ENCODE peak calls at places on chromosome 6, in seven cellular contexts. S, M, Z, W, H, L and B are unnamed samples.

GRCh38 chr6:65922049-65922448 is 215.0 kb upstream of the EYS start:
- DNase-seq in S (no peak), M (no peak), Z (no peak), W (no peak), H (no peak), L (no peak), B (no peak)

GRCh38 chr6:139587469-139587868 is 213.0 kb upstream of the CITED2 start:
- DNase-seq in S (no peak), M (no peak), Z (no peak), W (no peak), H (peak; percentile 91), L (no peak), B (peak; percentile 22)

GRCh38 chr6:70666726-70667125 is 957 bp upstream of the SMAP1 start:
- DNase-seq in S (no peak), M (no peak), Z (no peak), W (no peak), H (no peak), L (no peak), B (no peak)

GRCh38 chr6:26029857-26030653 is 57.2 kb upstream of the HFE start:
- DNase-seq in S (no peak), M (no peak), Z (no peak), W (no peak), H (no peak), L (no peak), B (no peak)

GRCh38 chr6:4820704-4821276 is 44.6 kb downstream of the CDYL start:
- DNase-seq in S (no peak), M (no peak), Z (no peak), W (no peak), H (no peak), L (no peak), B (no peak)

GRCh38 chr6:27281105-27281539 is 31.0 kb downstream of the POM121L2 start:
- DNase-seq in S (no peak), M (no peak), Z (no peak), W (no peak), H (no peak), L (no peak), B (no peak)

GRCh38 chr6:24799541-24799915 is 811 bp upstream of the ARMH2 start:
- DNase-seq in S (no peak), M (no peak), Z (no peak), W (no peak), H (no peak), L (no peak), B (no peak)

GRCh38 chr6:168160506-168161370 is 81.7 kb upstream of the FRMD1 start:
- DNase-seq in S (no peak), M (no peak), Z (no peak), W (no peak), H (no peak), L (no peak), B (no peak)

GRCh38 chr6:146990284-146990683 is 213.9 kb upstream of the STXBP5 start:
- DNase-seq in S (no peak), M (no peak), Z (no peak), W (no peak), H (no peak), L (no peak), B (no peak)

GRCh38 chr6:87333591-87334181 is 4.6 kb upstream of the GJB7 start:
- DNase-seq in S (no peak), M (no peak), Z (no peak), W (no peak), H (no peak), L (no peak), B (no peak)

GRCh38 chr6:134152767-134153485 is 100.5 kb upstream of the SLC2A12 start:
- DNase-seq in S (no peak), M (no peak), Z (no peak), W (no peak), H (no peak), L (no peak), B (no peak)

GRCh38 chr6:9487128-9487527 is 927.7 kb downstream of the TFAP2A start:
- DNase-seq in S (no peak), M (no peak), Z (no peak), W (no peak), H (no peak), L (no peak), B (no peak)

GRCh38 chr6:84428300-84428907 is 201.0 kb upstream of the CEP162 start:
- DNase-seq in S (no peak), M (peak; percentile 23), Z (peak; percentile 71), W (no peak), H (peak; percentile 4), L (peak; percentile 11), B (peak; percentile 54)

GRCh38 chr6:100335999-100336398 is 128.7 kb downstream of the SIM1 start:
- DNase-seq in S (no peak), M (no peak), Z (no peak), W (no peak), H (no peak), L (no peak), B (no peak)

GRCh38 chr6:82783587-82784253 is 281.9 kb downstream of the UBE3D start:
- DNase-seq in S (no peak), M (no peak), Z (no peak), W (no peak), H (no peak), L (no peak), B (no peak)

GRCh38 chr6:125789576-125790402 is 971 bp upstream of the NCOA7 start:
- DNase-seq in S (no peak), M (peak; percentile 57), Z (peak; percentile 61), W (peak; percentile 17), H (no peak), L (peak; percentile 48), B (no peak)

GRCh38 chr6:42452171-42453026 is 673 bp upstream of the TRERF1 start:
- DNase-seq in S (no peak), M (peak; percentile 70), Z (peak; percentile 78), W (peak; percentile 38), H (no peak), L (peak; percentile 42), B (no peak)

GRCh38 chr6:145091827-145092164 is 643.5 kb downstream of the EPM2A start:
- DNase-seq in S (no peak), M (no peak), Z (no peak), W (no peak), H (no peak), L (no peak), B (no peak)

GRCh38 chr6:17867880-17868279 is 119.6 kb downstream of the KIF13A start:
- DNase-seq in S (no peak), M (no peak), Z (no peak), W (no peak), H (no peak), L (no peak), B (no peak)

GRCh38 chr6:158354509-158354877 is 42.2 kb downstream of the TULP4 start:
- DNase-seq in S (no peak), M (no peak), Z (no peak), W (no peak), H (no peak), L (no peak), B (no peak)

GRCh38 chr6:60754879-60755278 is 1531.1 kb downstream of the KHDRBS2 start:
- DNase-seq in S (no peak), M (no peak), Z (no peak), W (no peak), H (no peak), L (no peak), B (no peak)

GRCh38 chr6:2351807-2352431 is 106.5 kb upstream of the GMDS start:
- DNase-seq in S (no peak), M (no peak), Z (no peak), W (no peak), H (peak; percentile 49), L (no peak), B (no peak)

GRCh38 chr6:159250633-159251032 is 81.4 kb downstream of the FNDC1 start:
- DNase-seq in S (no peak), M (no peak), Z (no peak), W (no peak), H (no peak), L (no peak), B (no peak)

GRCh38 chr6:312704-313485 is 20.6 kb downstream of the DUSP22 start:
- DNase-seq in S (no peak), M (no peak), Z (no peak), W (no peak), H (no peak), L (no peak), B (no peak)

GRCh38 chr6:130965657-130966056 is 97.4 kb downstream of the EPB41L2 start:
- DNase-seq in S (no peak), M (no peak), Z (no peak), W (no peak), H (no peak), L (no peak), B (no peak)

GRCh38 chr6:52517502-52518278 is 59.2 kb downstream of the TRAM2 start:
- DNase-seq in S (peak; percentile 21), M (peak; percentile 86), Z (peak; percentile 89), W (no peak), H (no peak), L (peak; percentile 37), B (no peak)

GRCh38 chr6:138403324-138403800 is 661 bp upstream of the HEBP2 start:
- DNase-seq in S (no peak), M (peak; percentile 57), Z (peak; percentile 71), W (peak; percentile 38), H (no peak), L (peak; percentile 44), B (no peak)

GRCh38 chr6:108120311-108120710 is 45.5 kb upstream of the NR2E1 start:
- DNase-seq in S (no peak), M (no peak), Z (no peak), W (no peak), H (no peak), L (no peak), B (no peak)

GRCh38 chr6:42958125-42958524 is 2.4 kb upstream of the GNMT start:
- DNase-seq in S (no peak), M (no peak), Z (no peak), W (no peak), H (no peak), L (no peak), B (no peak)

GRCh38 chr6:126337323-126337722 is 2.6 kb upstream of the CENPW start:
- DNase-seq in S (no peak), M (no peak), Z (no peak), W (no peak), H (peak; percentile 7), L (no peak), B (no peak)

GRCh38 chr6:169720207-169720855 is 4.0 kb downstream of the PHF10 start:
- DNase-seq in S (no peak), M (no peak), Z (no peak), W (no peak), H (no peak), L (no peak), B (no peak)

GRCh38 chr6:43851204-43851855 is 81.3 kb downstream of the VEGFA start:
- DNase-seq in S (no peak), M (no peak), Z (no peak), W (no peak), H (peak; percentile 72), L (no peak), B (no peak)

GRCh38 chr6:165453395-165453794 is 144.0 kb upstream of the C6orf118 start:
- DNase-seq in S (no peak), M (no peak), Z (no peak), W (no peak), H (no peak), L (no peak), B (no peak)

GRCh38 chr6:26233608-26234420 is 131.2 kb upstream of the BTN3A2 start:
- DNase-seq in S (no peak), M (no peak), Z (peak; percentile 42), W (peak; percentile 37), H (no peak), L (peak; percentile 78), B (no peak)

GRCh38 chr6:147204060-147204785 is at the start of gene STXBP5:
- DNase-seq in S (no peak), M (peak; percentile 50), Z (peak; percentile 62), W (peak; percentile 30), H (no peak), L (peak; percentile 44), B (no peak)

GRCh38 chr6:150932976-150933375 is 67.5 kb downstream of the MTHFD1L start:
- DNase-seq in S (no peak), M (no peak), Z (no peak), W (no peak), H (no peak), L (no peak), B (no peak)

GRCh38 chr6:77337392-77337791 is 125.9 kb downstream of the HTR1B start:
- DNase-seq in S (no peak), M (no peak), Z (no peak), W (no peak), H (no peak), L (no peak), B (no peak)

GRCh38 chr6:119077643-119078448 is 618 bp downstream of the FAM184A start:
- DNase-seq in S (no peak), M (no peak), Z (peak; percentile 45), W (peak; percentile 22), H (no peak), L (peak; percentile 49), B (no peak)